ENCODE peak calls at places on chromosomes 3 and 15, in five cellular contexts. O, S, G, A and U are unnamed samples. For H3K4me1, the result is how much of the 10 kb centered on the place peaks cover.

GRCh38 chr3:44019736-44020135 is 221.9 kb upstream of the TOPAZ1 start:
- DNase-seq in A (no peak), G (no peak), S (no peak), O (no peak), U (no peak)

GRCh38 chr3:155233213-155233612 is 60.3 kb downstream of the STRIT1 start:
- DNase-seq in O (peak), A (peak), G (peak), S (peak), U (no peak)

GRCh38 chr3:150765949-150766720 is 3.2 kb upstream of the SIAH2 start:
- DNase-seq in A (no peak), S (no peak), G (peak), O (peak), U (no peak)

GRCh38 chr3:11536132-11536935 is 107.4 kb downstream of the VGLL4 start:
- DNase-seq in A (no peak), S (no peak), O (no peak), G (no peak), U (no peak)

GRCh38 chr3:117997201-117998049 is 1037.2 kb downstream of the IGSF11 start:
- DNase-seq in O (peak), A (peak), G (peak), S (peak), U (peak)

GRCh38 chr3:157199841-157200240 is 39.9 kb upstream of the CCNL1 start:
- DNase-seq in A (no peak), S (no peak), G (peak), O (peak), U (no peak)

GRCh38 chr15:48413304-48413703 is 82.1 kb downstream of the DUT start:
- DNase-seq in G (peak), S (no peak), O (peak), A (peak), U (no peak)

GRCh38 chr15:49902791-49903481 is 216.1 kb downstream of the ATP8B4 start:
- DNase-seq in G (peak), O (peak), S (no peak), A (no peak), U (no peak)

GRCh38 chr15:66748320-66748779 is 46.3 kb downstream of the SMAD6 start:
- DNase-seq in G (peak), S (no peak), A (no peak), O (peak), U (no peak)

GRCh38 chr3:55579499-55579898 is 92.4 kb upstream of the WNT5A start:
- DNase-seq in O (peak), S (no peak), G (peak), A (no peak), U (no peak)

GRCh38 chr15:90063733-90064247 is 38.5 kb downstream of the IDH2 start:
- DNase-seq in S (no peak), O (no peak), G (no peak), A (no peak), U (no peak)

GRCh38 chr3:4817128-4817527 is 162.1 kb upstream of the BHLHE40 start:
- DNase-seq in G (no peak), O (no peak), S (no peak), A (no peak), U (no peak)

GRCh38 chr15:23422099-23422945 is 24.7 kb downstream of the GOLGA6L2 start:
- DNase-seq in G (no peak), A (no peak), O (no peak), S (no peak), U (no peak)

GRCh38 chr15:93317772-93318171 is 228.8 kb upstream of the RGMA start:
- DNase-seq in S (no peak), A (no peak), G (no peak), O (no peak), U (no peak)

GRCh38 chr15:93314245-93314644 is 225.2 kb upstream of the RGMA start:
- DNase-seq in A (no peak), S (no peak), G (no peak), O (no peak), U (no peak)

GRCh38 chr15:93311620-93312019 is 222.6 kb upstream of the RGMA start:
- DNase-seq in S (no peak), G (no peak), O (no peak), A (no peak), U (no peak)

GRCh38 chr15:93308026-93308670 is 219.1 kb upstream of the RGMA start:
- DNase-seq in A (no peak), O (no peak), S (no peak), G (no peak), U (no peak)

GRCh38 chr15:93312891-93313486 is 224.0 kb upstream of the RGMA start:
- DNase-seq in O (no peak), G (no peak), S (no peak), A (no peak), U (no peak)
- H3K27ac ChIP-seq in O (no peak), G (no peak), S (no peak), A (no peak), U (no peak)

GRCh38 chr3:50164984-50165383 is 9.9 kb downstream of the SEMA3F start:
- DNase-seq in O (no peak), A (no peak), G (no peak), S (no peak), U (no peak)

GRCh38 chr3:50167782-50168317 is 12.7 kb downstream of the SEMA3F start:
- DNase-seq in A (no peak), O (no peak), S (no peak), G (no peak), U (no peak)

GRCh38 chr3:50165388-50166308 is 10.5 kb downstream of the SEMA3F start:
- DNase-seq in G (peak), A (peak), O (peak), S (no peak), U (no peak)

GRCh38 chr3:50167069-50167781 is 12.1 kb downstream of the SEMA3F start:
- DNase-seq in S (no peak), A (no peak), O (no peak), G (peak), U (no peak)

GRCh38 chr3:50166309-50167019 is 11.3 kb downstream of the SEMA3F start:
- DNase-seq in A (no peak), G (no peak), S (no peak), O (no peak), U (no peak)
- H3K4me1 ChIP-seq in A (under half), G (half or more), S (under half), O (under half), U (under half)

GRCh38 chr3:180138871-180139270 is 102.1 kb upstream of the PEX5L start:
- DNase-seq in S (no peak), O (no peak), G (no peak), A (no peak), U (no peak)
- H3K4me3 ChIP-seq in S (no peak), O (no peak), G (no peak), A (no peak), U (no peak)

GRCh38 chr3:37595784-37596180 is 265.9 kb upstream of the CTDSPL start:
- DNase-seq in G (no peak), O (no peak), A (no peak), S (no peak), U (no peak)
- H3K27ac ChIP-seq in G (no peak), O (no peak), A (no peak), S (no peak), U (no peak)

GRCh38 chr3:194170793-194171192 is 34.8 kb downstream of the HES1 start:
- DNase-seq in G (no peak), S (no peak), O (no peak), A (no peak), U (no peak)
- H3K4me1 ChIP-seq in G (under half), S (under half), O (under half), A (under half), U (under half)

DNA sequence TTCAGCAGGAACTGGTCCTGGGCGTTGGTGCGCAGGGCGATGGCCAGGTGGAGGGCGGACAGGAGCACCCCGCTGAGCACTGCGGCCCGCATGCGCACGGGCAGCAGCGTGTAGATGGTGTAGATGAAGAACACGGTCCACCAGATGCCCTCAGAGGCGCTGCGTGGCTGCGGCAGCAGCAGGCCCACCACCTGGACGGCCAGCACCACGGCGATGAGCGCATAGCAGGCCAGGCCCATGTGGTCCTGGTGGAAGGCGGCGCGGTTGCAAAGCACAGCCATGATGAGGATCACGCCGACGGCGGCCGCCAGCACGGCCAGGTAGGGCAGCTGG is 1.5 kb downstream of the ADCY5 start:
- DNase-seq in A (no peak), O (no peak), S (peak), G (no peak), U (no peak)
- H3K4me3 ChIP-seq in A (peak), O (no peak), S (no peak), G (no peak), U (no peak)